ENCODE peak calls at places on chromosomes 4 and X, in seven cellular contexts. F is IMR-90, S is mesendoderm, I is H1, E is H9, Z is trophoblast cell, C is neuronal stem cell. Q is an unnamed sample.
A peak's percentile ranks its signal among the peaks of the same experiment; 100 is the strongest.

GRCh38 chr4:128322311-128322710 is 34.7 kb upstream of the PGRMC2 start:
- DNase-seq in I (no peak), S (no peak), Z (peak; percentile 85), C (no peak), E (no peak), F (peak; percentile 28), Q (peak; percentile 24)

GRCh38 chr4:10035130-10035529 is 13.8 kb upstream of the SLC2A9 start:
- DNase-seq in E (no peak), S (no peak), Z (no peak), I (no peak), F (no peak), C (no peak), Q (no peak)

GRCh38 chr4:53914313-53915016 is 149.9 kb downstream of the CHIC2 start:
- DNase-seq in S (no peak), E (no peak), F (peak; percentile 96), C (no peak), Z (peak; percentile 74), I (no peak), Q (peak; percentile 97)

GRCh38 chr4:66777097-66777496 is 768.2 kb downstream of the CENPC start:
- DNase-seq in S (no peak), C (no peak), E (no peak), I (no peak), Z (no peak), F (no peak), Q (no peak)

GRCh38 chr4:124596811-124597210 is 115.7 kb downstream of the ANKRD50 start:
- DNase-seq in Z (no peak), S (no peak), E (no peak), F (no peak), I (no peak), C (no peak), Q (no peak)

GRCh38 chr4:1594871-1595788 is 89.0 kb downstream of the FAM53A start:
- DNase-seq in S (no peak), E (no peak), C (no peak), F (no peak), I (no peak), Z (no peak), Q (no peak)

GRCh38 chrX:72492499-72492898 is 80.1 kb downstream of the HDAC8 start:
- DNase-seq in Z (no peak), F (no peak), S (no peak), C (no peak), I (no peak), E (no peak), Q (no peak)

GRCh38 chr4:1523033-1523432 is 116.8 kb upstream of the NKX1-1 start:
- DNase-seq in I (no peak), F (no peak), C (no peak), E (no peak), Z (no peak), S (no peak), Q (no peak)

GRCh38 chr4:156255608-156256007 is 301.9 kb upstream of the CTSO start:
- DNase-seq in Z (no peak), C (no peak), S (no peak), E (no peak), F (no peak), I (no peak), Q (peak; percentile 26)

GRCh38 chr4:181854142-181854541 is 389.1 kb upstream of the TENM3 start:
- DNase-seq in S (no peak), E (no peak), Z (peak; percentile 1), I (no peak), C (no peak), F (no peak), Q (no peak)

GRCh38 chr4:65021737-65022136 is 612.5 kb upstream of the TECRL start:
- DNase-seq in C (no peak), Z (no peak), E (no peak), S (no peak), F (no peak), I (no peak), Q (no peak)

GRCh38 chr4:114615435-114615834 is 16.8 kb downstream of the UGT8 start:
- DNase-seq in S (no peak), E (no peak), C (no peak), F (no peak), Z (no peak), I (no peak), Q (no peak)

GRCh38 chr4:123233409-123233808 is 163.2 kb upstream of the SPRY1 start:
- DNase-seq in Z (no peak), F (peak; percentile 3), S (no peak), C (no peak), E (no peak), I (no peak), Q (peak; percentile 30)

GRCh38 chrX:19672211-19672814 is 157.0 kb upstream of the MAP3K15 start:
- DNase-seq in I (no peak), S (no peak), C (no peak), E (no peak), F (no peak), Z (peak; percentile 70), Q (no peak)

GRCh38 chr4:127224556-127224955 is 408.2 kb upstream of the INTU start:
- DNase-seq in C (no peak), F (no peak), I (no peak), E (no peak), Z (no peak), S (no peak), Q (no peak)

GRCh38 chrX:7062912-7063311 is 84.6 kb upstream of the STS start:
- DNase-seq in F (no peak), S (no peak), C (no peak), I (no peak), E (no peak), Z (peak; percentile 63), Q (no peak)

GRCh38 chr4:48223633-48224295 is 45.9 kb downstream of the TEC start:
- DNase-seq in E (no peak), Z (peak; percentile 4), F (peak; percentile 11), I (no peak), S (no peak), C (no peak), Q (peak; percentile 56)

GRCh38 chr4:57044996-57045395 is 65.2 kb downstream of the IGFBP7 start:
- DNase-seq in E (no peak), Z (peak; percentile 82), I (no peak), F (peak; percentile 70), S (no peak), C (no peak), Q (peak; percentile 69)

GRCh38 chr4:57048590-57049304 is 61.4 kb downstream of the IGFBP7 start:
- DNase-seq in S (no peak), C (no peak), Z (no peak), I (no peak), F (peak; percentile 43), E (no peak), Q (peak; percentile 25)

GRCh38 chr4:57040510-57040909 is 61.8 kb downstream of the POLR2B start:
- DNase-seq in S (no peak), C (no peak), Z (no peak), E (no peak), I (no peak), F (no peak), Q (no peak)

GRCh38 chr4:57043304-57044251 is 64.9 kb downstream of the POLR2B start:
- DNase-seq in I (no peak), S (no peak), F (peak; percentile 54), C (no peak), E (no peak), Z (no peak), Q (peak; percentile 63)

GRCh38 chr4:57044279-57044678 is 65.6 kb downstream of the POLR2B start:
- DNase-seq in F (peak; percentile 55), I (no peak), S (no peak), Z (no peak), C (no peak), E (no peak), Q (peak; percentile 33)
- H2AK5ac ChIP-seq in F (peak overlapping the region; percentile 94), I (no peak overlapping the region), S (no peak overlapping the region), Z (no peak overlapping the region), C (no peak overlapping the region), E (no peak overlapping the region), Q (peak overlapping the region; percentile 16)

GRCh38 chr4:82680834-82681233 is 117.8 kb downstream of the SCD5 start:
- DNase-seq in E (no peak), S (no peak), F (no peak), I (no peak), Z (no peak), C (no peak), Q (peak; percentile 22)

GRCh38 chr4:82681759-82682158 is 116.8 kb downstream of the SCD5 start:
- DNase-seq in C (no peak), I (no peak), E (no peak), F (no peak), S (no peak), Z (no peak), Q (no peak)

GRCh38 chr4:82679531-82679930 is 117.7 kb upstream of the TMEM150C start:
- DNase-seq in C (no peak), Z (no peak), F (no peak), I (no peak), E (no peak), S (peak; percentile 29), Q (no peak)

GRCh38 chr4:82678046-82678445 is 116.3 kb upstream of the TMEM150C start:
- DNase-seq in E (no peak), S (no peak), F (peak; percentile 28), Z (no peak), I (no peak), C (no peak), Q (no peak)

GRCh38 chr4:82677327-82677726 is 115.5 kb upstream of the TMEM150C start:
- DNase-seq in S (no peak), C (no peak), I (no peak), E (no peak), F (no peak), Z (peak; percentile 78), Q (no peak)
- H3K4me2 ChIP-seq in S (no peak overlapping the region), C (no peak overlapping the region), I (no peak overlapping the region), E (no peak overlapping the region), F (no peak overlapping the region), Z (peak overlapping the region; percentile 26), Q (no peak overlapping the region)

DNA sequence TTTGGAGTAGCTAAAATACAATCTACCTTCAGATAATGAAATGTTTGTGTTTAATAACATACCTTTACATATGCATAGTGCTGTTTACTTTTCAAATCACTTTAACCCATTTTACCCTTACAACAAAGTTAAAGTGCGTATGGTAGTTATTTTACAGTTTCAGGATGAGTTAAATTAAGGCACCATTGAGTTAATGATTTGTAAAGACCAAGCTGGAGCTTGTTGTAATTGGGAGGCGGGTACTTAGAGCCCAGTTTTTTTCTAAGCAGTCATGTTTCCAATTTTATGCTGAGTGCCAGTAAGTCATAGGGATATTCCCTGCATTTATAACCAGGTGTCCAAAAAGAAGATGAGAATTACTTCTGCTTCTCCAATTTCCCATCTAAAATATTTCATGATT is 84.2 kb upstream of the NRK start:
- DNase-seq in Z (no peak), I (no peak), E (no peak), C (no peak), S (no peak), F (no peak), Q (no peak)
- H3K23ac ChIP-seq in Z (no peak overlapping the region), I (no peak overlapping the region), E (no peak overlapping the region), C (no peak overlapping the region), S (no peak overlapping the region), F (no peak overlapping the region), Q (no peak overlapping the region)

GRCh38 chr4:14848210-14848609 is 154.1 kb upstream of the CPEB2 start:
- DNase-seq in I (no peak), S (no peak), F (no peak), E (no peak), Z (no peak), C (no peak), Q (no peak)

GRCh38 chr4:14856076-14856926 is 146.0 kb upstream of the CPEB2 start:
- DNase-seq in E (no peak), C (no peak), F (peak; percentile 100), Z (peak; percentile 69), S (peak; percentile 80), I (no peak), Q (peak; percentile 100)

GRCh38 chr4:14853186-14853946 is 148.9 kb upstream of the CPEB2 start:
- DNase-seq in S (peak; percentile 50), C (no peak), Z (peak; percentile 53), I (no peak), E (no peak), F (peak; percentile 95), Q (peak; percentile 89)

GRCh38 chr4:14855719-14856075 is 146.6 kb upstream of the CPEB2 start:
- DNase-seq in Z (no peak), I (no peak), S (no peak), E (no peak), F (no peak), C (no peak), Q (no peak)

GRCh38 chr4:14850374-14851097 is 151.7 kb upstream of the CPEB2 start:
- DNase-seq in C (no peak), Z (no peak), I (no peak), S (no peak), E (no peak), F (no peak), Q (no peak)
- H2AK5ac ChIP-seq in C (no peak overlapping the region), Z (no peak overlapping the region), I (no peak overlapping the region), S (no peak overlapping the region), E (no peak overlapping the region), F (no peak overlapping the region), Q (no peak overlapping the region)